ENCODE peak calls at places on chromosome 15, in ten cellular contexts. K is tibial artery; C is NCI-H524 treated with DMSO at 0.1 percent for 48 hours; T is bronchial epithelial cell; D is neuronal stem cell; Y is thyroid gland; M is GM13976; O is activated effector memory CD4-positive, alpha-beta T cell treated with anti-CD3 and anti-CD28 coated beads, Interleukin-2, amount 50 U/mL, for 16 hours; I is CD4-positive, alpha-beta memory T cell; V is activated CD4-positive, alpha-beta T cell treated with anti-CD3 and anti-CD28 coated beads, Interleukin-2, amount 50 U/mL, for 24 hours. X is an unnamed sample.

GRCh38 chr15:48298914-48299313 is 32.3 kb upstream of the DUT start:
- DNase-seq in K (no peak), C (no peak), T (no peak), D (no peak), Y (no peak), M (no peak), O (no peak), I (no peak), V (no peak), X (no peak)

GRCh38 chr15:31384568-31384967 is 57.9 kb downstream of the KLF13 start:
- DNase-seq in K (no peak), C (no peak), T (peak; percentile 66), D (no peak), Y (no peak), M (no peak), O (peak; percentile 53), I (no peak), V (no peak), X (no peak)

GRCh38 chr15:98413973-98414546 is 234.3 kb upstream of the IGF1R start:
- DNase-seq in K (no peak), C (no peak), T (peak; percentile 22), D (no peak), Y (no peak), M (no peak), O (no peak), I (no peak), V (no peak), X (no peak)

GRCh38 chr15:52822475-52822874 is 32.3 kb upstream of the ONECUT1 start:
- DNase-seq in K (no peak), C (no peak), T (peak; percentile 64), D (no peak), Y (no peak), M (no peak), O (no peak), I (no peak), V (no peak), X (no peak)

GRCh38 chr15:98120561-98120960 is 160.1 kb downstream of the ARRDC4 start:
- DNase-seq in K (no peak), C (no peak), T (peak; percentile 49), D (no peak), Y (no peak), M (no peak), O (no peak), I (no peak), V (no peak), X (no peak)

GRCh38 chr15:84648539-84648938 is 5.5 kb downstream of the WDR73 start:
- DNase-seq in K (no peak), C (no peak), T (peak; percentile 34), D (no peak), Y (peak; percentile 92), M (no peak), O (peak; percentile 39), I (no peak), V (no peak), X (no peak)

GRCh38 chr15:43285609-43286037 is 18.9 kb upstream of the TGM5 start:
- DNase-seq in K (no peak), C (peak; percentile 5), T (peak; percentile 63), D (peak; percentile 66), Y (peak; percentile 14), M (peak; percentile 86), O (peak; percentile 70), I (peak; percentile 64), V (no peak), X (peak; percentile 26)

GRCh38 chr15:65828566-65828965 is 36.5 kb upstream of the DENND4A start:
- DNase-seq in K (no peak), C (no peak), T (no peak), D (no peak), Y (no peak), M (no peak), O (peak; percentile 69), I (peak; percentile 83), V (no peak), X (no peak)

GRCh38 chr15:63244976-63245645 is 32.3 kb upstream of the APH1B start:
- DNase-seq in K (no peak), C (no peak), T (no peak), D (no peak), Y (no peak), M (no peak), O (no peak), I (peak; percentile 54), V (no peak), X (no peak)

GRCh38 chr15:97401970-97402369 is 558.5 kb upstream of the ARRDC4 start:
- DNase-seq in K (no peak), C (no peak), T (no peak), D (no peak), Y (no peak), M (no peak), O (no peak), I (no peak), V (no peak), X (no peak)

GRCh38 chr15:52309154-52309548 is 13.5 kb upstream of the MYO5C start:
- DNase-seq in K (no peak), C (no peak), T (no peak), D (no peak), Y (no peak), M (no peak), O (no peak), I (no peak), V (no peak), X (no peak)

GRCh38 chr15:55552926-55553325 is 35.2 kb downstream of the PYGO1 start:
- DNase-seq in K (no peak), C (peak; percentile 69), T (no peak), D (no peak), Y (peak; percentile 18), M (no peak), O (no peak), I (no peak), V (no peak), X (peak; percentile 81)

GRCh38 chr15:76107169-76107568 is 47.4 kb downstream of the TMEM266 start:
- DNase-seq in K (no peak), C (no peak), T (peak; percentile 66), D (no peak), Y (no peak), M (no peak), O (no peak), I (no peak), V (no peak), X (no peak)

GRCh38 chr15:98428253-98428989 is 219.9 kb upstream of the IGF1R start:
- DNase-seq in K (peak; percentile 86), C (peak; percentile 35), T (peak; percentile 78), D (peak; percentile 73), Y (peak; percentile 66), M (peak; percentile 88), O (peak; percentile 85), I (peak; percentile 37), V (peak; percentile 38), X (peak; percentile 89)

GRCh38 chr15:82111918-82112317 is 66.1 kb upstream of the MEX3B start:
- DNase-seq in K (no peak), C (no peak), T (no peak), D (no peak), Y (no peak), M (no peak), O (peak; percentile 37), I (no peak), V (no peak), X (no peak)

GRCh38 chr15:27842526-27842925 is 256.6 kb downstream of the OCA2 start:
- DNase-seq in K (no peak), C (no peak), T (no peak), D (no peak), Y (no peak), M (no peak), O (peak; percentile 22), I (no peak), V (no peak), X (no peak)

GRCh38 chr15:83365370-83365938 is 81.0 kb upstream of the BNC1 start:
- DNase-seq in K (no peak), C (peak; percentile 31), T (peak; percentile 75), D (no peak), Y (peak; percentile 12), M (no peak), O (no peak), I (no peak), V (no peak), X (no peak)

GRCh38 chr15:101027920-101028319 is 108.8 kb downstream of the LRRK1 start:
- DNase-seq in K (peak; percentile 46), C (no peak), T (no peak), D (no peak), Y (no peak), M (no peak), O (no peak), I (no peak), V (no peak), X (peak; percentile 50)

GRCh38 chr15:85099195-85099803 is 117.6 kb downstream of the PDE8A start:
- DNase-seq in K (no peak), C (no peak), T (no peak), D (no peak), Y (no peak), M (no peak), O (no peak), I (no peak), V (no peak), X (no peak)